ENCODE peak calls at places on chromosome 14, in seven cellular contexts. One of them, this sample, is unnamed.

GRCh38 chr14:32657081-32657480 is 281.6 kb upstream of the NPAS3 start:
- DNase-seq in esophagus muscularis mucosa: no peak
- DNase-seq in COR-L47: no peak
- DNase-seq in myocyte: peak
- DNase-seq in glutamatergic neuron: no peak
- DNase-seq in tibial nerve: peak
- DNase-seq in GM04504: peak
- DNase-seq in this sample: no peak

GRCh38 chr14:69633238-69633637 is 21.8 kb downstream of the SUSD6 start:
- DNase-seq in esophagus muscularis mucosa: no peak
- DNase-seq in COR-L47: no peak
- DNase-seq in myocyte: no peak
- DNase-seq in glutamatergic neuron: no peak
- DNase-seq in tibial nerve: no peak
- DNase-seq in GM04504: no peak
- DNase-seq in this sample: no peak

GRCh38 chr14:102777711-102778615 is 714 bp downstream of the TRAF3 start:
- DNase-seq in esophagus muscularis mucosa: no peak
- DNase-seq in COR-L47: no peak
- DNase-seq in myocyte: peak
- DNase-seq in glutamatergic neuron: no peak
- DNase-seq in tibial nerve: no peak
- DNase-seq in GM04504: no peak
- DNase-seq in this sample: no peak

GRCh38 chr14:64724578-64724930 is 20.3 kb downstream of the PLEKHG3 start:
- DNase-seq in esophagus muscularis mucosa: no peak
- DNase-seq in COR-L47: no peak
- DNase-seq in myocyte: no peak
- DNase-seq in glutamatergic neuron: peak
- DNase-seq in tibial nerve: no peak
- DNase-seq in GM04504: no peak
- DNase-seq in this sample: no peak

GRCh38 chr14:21868442-21869046 is 194.9 kb upstream of the OR4E1 start:
- DNase-seq in esophagus muscularis mucosa: no peak
- DNase-seq in COR-L47: peak
- DNase-seq in myocyte: peak
- DNase-seq in glutamatergic neuron: peak
- DNase-seq in tibial nerve: peak
- DNase-seq in GM04504: no peak
- DNase-seq in this sample: no peak

GRCh38 chr14:92688434-92689375 is 59.7 kb downstream of the LGMN start:
- DNase-seq in esophagus muscularis mucosa: no peak
- DNase-seq in COR-L47: peak
- DNase-seq in myocyte: no peak
- DNase-seq in glutamatergic neuron: no peak
- DNase-seq in tibial nerve: no peak
- DNase-seq in GM04504: no peak
- DNase-seq in this sample: no peak

GRCh38 chr14:74765721-74766120 is 2.6 kb downstream of the YLPM1 start:
- DNase-seq in esophagus muscularis mucosa: no peak
- DNase-seq in COR-L47: no peak
- DNase-seq in myocyte: no peak
- DNase-seq in glutamatergic neuron: no peak
- DNase-seq in tibial nerve: no peak
- DNase-seq in GM04504: no peak
- DNase-seq in this sample: no peak

GRCh38 chr14:103281496-103282231 is 52.4 kb upstream of the EIF5 start:
- DNase-seq in esophagus muscularis mucosa: no peak
- DNase-seq in COR-L47: peak
- DNase-seq in myocyte: peak
- DNase-seq in glutamatergic neuron: peak
- DNase-seq in tibial nerve: no peak
- DNase-seq in GM04504: peak
- DNase-seq in this sample: no peak

GRCh38 chr14:21106191-21106505 is 5.3 kb downstream of the TMEM253 start:
- DNase-seq in esophagus muscularis mucosa: no peak
- DNase-seq in COR-L47: no peak
- DNase-seq in myocyte: no peak
- DNase-seq in glutamatergic neuron: no peak
- DNase-seq in tibial nerve: no peak
- DNase-seq in GM04504: no peak
- DNase-seq in this sample: no peak

GRCh38 chr14:88559852-88560251 is 3.0 kb upstream of the ZC3H14 start:
- DNase-seq in esophagus muscularis mucosa: no peak
- DNase-seq in COR-L47: peak
- DNase-seq in myocyte: peak
- DNase-seq in glutamatergic neuron: no peak
- DNase-seq in tibial nerve: no peak
- DNase-seq in GM04504: peak
- DNase-seq in this sample: no peak

GRCh38 chr14:99266181-99267178 is 5.5 kb downstream of the BCL11B start:
- DNase-seq in esophagus muscularis mucosa: no peak
- DNase-seq in COR-L47: peak
- DNase-seq in myocyte: peak
- DNase-seq in glutamatergic neuron: peak
- DNase-seq in tibial nerve: peak
- DNase-seq in GM04504: peak
- DNase-seq in this sample: peak

GRCh38 chr14:75282166-75282547 is 3.5 kb downstream of the FOS start:
- DNase-seq in esophagus muscularis mucosa: no peak
- DNase-seq in COR-L47: no peak
- DNase-seq in myocyte: peak
- DNase-seq in glutamatergic neuron: no peak
- DNase-seq in tibial nerve: no peak
- DNase-seq in GM04504: peak
- DNase-seq in this sample: no peak

GRCh38 chr14:60815371-60815770 is 80.8 kb downstream of the MNAT1 start:
- DNase-seq in esophagus muscularis mucosa: no peak
- DNase-seq in COR-L47: no peak
- DNase-seq in myocyte: no peak
- DNase-seq in glutamatergic neuron: no peak
- DNase-seq in tibial nerve: no peak
- DNase-seq in GM04504: no peak
- DNase-seq in this sample: no peak

GRCh38 chr14:86221755-86222154 is 691.8 kb downstream of the FLRT2 start:
- DNase-seq in esophagus muscularis mucosa: no peak
- DNase-seq in COR-L47: no peak
- DNase-seq in myocyte: peak
- DNase-seq in glutamatergic neuron: peak
- DNase-seq in tibial nerve: no peak
- DNase-seq in GM04504: no peak
- DNase-seq in this sample: no peak

GRCh38 chr14:59829469-59829868 is 41.1 kb downstream of the RTN1 start:
- DNase-seq in esophagus muscularis mucosa: no peak
- DNase-seq in COR-L47: no peak
- DNase-seq in myocyte: peak
- DNase-seq in glutamatergic neuron: no peak
- DNase-seq in tibial nerve: no peak
- DNase-seq in GM04504: no peak
- DNase-seq in this sample: no peak

GRCh38 chr14:21309238-21309636 is 29.4 kb downstream of the RPGRIP1 start:
- DNase-seq in esophagus muscularis mucosa: no peak
- DNase-seq in COR-L47: no peak
- DNase-seq in myocyte: no peak
- DNase-seq in glutamatergic neuron: no peak
- DNase-seq in tibial nerve: no peak
- DNase-seq in GM04504: no peak
- DNase-seq in this sample: no peak

GRCh38 chr14:45716506-45716905 is 463.5 kb upstream of the MIS18BP1 start:
- DNase-seq in esophagus muscularis mucosa: no peak
- DNase-seq in COR-L47: peak
- DNase-seq in myocyte: peak
- DNase-seq in glutamatergic neuron: peak
- DNase-seq in tibial nerve: no peak
- DNase-seq in GM04504: no peak
- DNase-seq in this sample: no peak

GRCh38 chr14:61493239-61493638 is 171.9 kb downstream of the PRKCH start:
- DNase-seq in esophagus muscularis mucosa: no peak
- DNase-seq in COR-L47: no peak
- DNase-seq in myocyte: peak
- DNase-seq in glutamatergic neuron: no peak
- DNase-seq in tibial nerve: no peak
- DNase-seq in GM04504: peak
- DNase-seq in this sample: no peak

GRCh38 chr14:54901380-54902142 is 1.1 kb downstream of the GCH1 start:
- DNase-seq in esophagus muscularis mucosa: no peak
- DNase-seq in COR-L47: peak
- DNase-seq in myocyte: no peak
- DNase-seq in glutamatergic neuron: no peak
- DNase-seq in tibial nerve: no peak
- DNase-seq in GM04504: no peak
- DNase-seq in this sample: no peak

GRCh38 chr14:49134940-49135339 is 451.2 kb downstream of the RPS29 start:
- DNase-seq in esophagus muscularis mucosa: no peak
- DNase-seq in COR-L47: no peak
- DNase-seq in myocyte: no peak
- DNase-seq in glutamatergic neuron: no peak
- DNase-seq in tibial nerve: no peak
- DNase-seq in GM04504: no peak
- DNase-seq in this sample: no peak

GRCh38 chr14:70771781-70772212 is 37.5 kb downstream of the MAP3K9 start:
- DNase-seq in esophagus muscularis mucosa: no peak
- DNase-seq in COR-L47: no peak
- DNase-seq in myocyte: no peak
- DNase-seq in glutamatergic neuron: no peak
- DNase-seq in tibial nerve: no peak
- DNase-seq in GM04504: no peak
- DNase-seq in this sample: no peak

GRCh38 chr14:65070710-65071033 is 31.6 kb downstream of the MAX start:
- DNase-seq in esophagus muscularis mucosa: no peak
- DNase-seq in COR-L47: no peak
- DNase-seq in myocyte: peak
- DNase-seq in glutamatergic neuron: no peak
- DNase-seq in tibial nerve: no peak
- DNase-seq in GM04504: no peak
- DNase-seq in this sample: no peak

GRCh38 chr14:53333809-53334208 is 180.7 kb upstream of the DDHD1 start:
- DNase-seq in esophagus muscularis mucosa: no peak
- DNase-seq in COR-L47: no peak
- DNase-seq in myocyte: no peak
- DNase-seq in glutamatergic neuron: no peak
- DNase-seq in tibial nerve: no peak
- DNase-seq in GM04504: no peak
- DNase-seq in this sample: no peak

GRCh38 chr14:104970231-104971068 is 7.7 kb downstream of the AHNAK2 start:
- DNase-seq in esophagus muscularis mucosa: no peak
- DNase-seq in COR-L47: no peak
- DNase-seq in myocyte: peak
- DNase-seq in glutamatergic neuron: peak
- DNase-seq in tibial nerve: peak
- DNase-seq in GM04504: peak
- DNase-seq in this sample: no peak

GRCh38 chr14:21987937-21988336 is 314.3 kb upstream of the OR4E1 start:
- DNase-seq in esophagus muscularis mucosa: no peak
- DNase-seq in COR-L47: no peak
- DNase-seq in myocyte: peak
- DNase-seq in glutamatergic neuron: no peak
- DNase-seq in tibial nerve: no peak
- DNase-seq in GM04504: no peak
- DNase-seq in this sample: no peak

GRCh38 chr14:55052259-55052930 is 948 bp downstream of the MAPK1IP1L start:
- DNase-seq in esophagus muscularis mucosa: no peak
- DNase-seq in COR-L47: no peak
- DNase-seq in myocyte: peak
- DNase-seq in glutamatergic neuron: no peak
- DNase-seq in tibial nerve: no peak
- DNase-seq in GM04504: no peak
- DNase-seq in this sample: no peak

GRCh38 chr14:104001003-104001402 is 58.7 kb upstream of the RD3L start:
- DNase-seq in esophagus muscularis mucosa: no peak
- DNase-seq in COR-L47: no peak
- DNase-seq in myocyte: no peak
- DNase-seq in glutamatergic neuron: peak
- DNase-seq in tibial nerve: no peak
- DNase-seq in GM04504: no peak
- DNase-seq in this sample: no peak

GRCh38 chr14:90454041-90455000 is 57.5 kb downstream of the CALM1 start:
- DNase-seq in esophagus muscularis mucosa: no peak
- DNase-seq in COR-L47: no peak
- DNase-seq in myocyte: peak
- DNase-seq in glutamatergic neuron: peak
- DNase-seq in tibial nerve: peak
- DNase-seq in GM04504: peak
- DNase-seq in this sample: peak

GRCh38 chr14:94654071-94654974 is 42.1 kb downstream of the SERPINA3 start:
- DNase-seq in esophagus muscularis mucosa: peak
- DNase-seq in COR-L47: no peak
- DNase-seq in myocyte: no peak
- DNase-seq in glutamatergic neuron: peak
- DNase-seq in tibial nerve: no peak
- DNase-seq in GM04504: no peak
- DNase-seq in this sample: peak